ENCODE peak calls at places on chromosome X, in six cellular contexts. Z is H1, E is IMR-90, Q is neuronal stem cell, D is mesenchymal stem cell, V is trophoblast cell. P is an unnamed sample.
A peak's percentile ranks its signal among the peaks of the same experiment; 100 is the strongest.

GRCh38 chrX:48520455-48520854 is 1.2 kb upstream of the EBP start:
- DNase-seq in D (no peak), V (no peak), Z (no peak), E (no peak), Q (no peak), P (no peak)

GRCh38 chrX:39645059-39645895 is 452.5 kb downstream of the BCOR start:
- DNase-seq in Z (no peak), E (peak; percentile 59), V (no peak), D (peak; percentile 84), Q (no peak), P (no peak)

GRCh38 chrX:111492085-111492484 is 19.4 kb upstream of the SERTM2 start:
- DNase-seq in E (no peak), V (no peak), D (peak; percentile 36), Z (no peak), Q (no peak), P (no peak)

GRCh38 chrX:8289523-8289922 is 118.5 kb upstream of the VCX2 start:
- DNase-seq in Z (no peak), V (no peak), D (no peak), E (no peak), Q (no peak), P (no peak)

GRCh38 chrX:136417806-136418205 is 69.9 kb upstream of the BRS3 start:
- DNase-seq in D (no peak), E (no peak), Q (no peak), Z (no peak), V (no peak), P (no peak)

GRCh38 chrX:68018248-68019203 is 414.8 kb downstream of the OPHN1 start:
- DNase-seq in E (peak; percentile 32), Z (peak; percentile 65), D (peak; percentile 6), V (peak; percentile 6), Q (peak; percentile 2), P (peak; percentile 68)

GRCh38 chrX:81280148-81280547 is 78.2 kb downstream of the SH3BGRL start:
- DNase-seq in Q (no peak), Z (peak; percentile 51), V (no peak), E (no peak), D (no peak), P (peak; percentile 48)

GRCh38 chrX:131649741-131650140 is 105.9 kb downstream of the OR13H1 start:
- DNase-seq in Z (no peak), Q (no peak), V (no peak), D (no peak), E (no peak), P (no peak)

GRCh38 chrX:16836371-16836770 is 33.8 kb downstream of the RBBP7 start:
- DNase-seq in D (peak; percentile 37), Z (peak; percentile 53), Q (no peak), E (peak; percentile 13), V (peak; percentile 29), P (peak; percentile 77)

GRCh38 chrX:138128025-138128671 is 562.2 kb downstream of the ZIC3 start:
- DNase-seq in V (peak; percentile 1), Q (peak; percentile 38), D (peak; percentile 0), E (peak; percentile 11), Z (peak; percentile 46), P (peak; percentile 32)

GRCh38 chrX:149259241-149259640 is 245.9 kb downstream of the IDS start:
- DNase-seq in Z (no peak), Q (no peak), E (no peak), D (no peak), V (no peak), P (no peak)

GRCh38 chrX:110403839-110404238 is 45.2 kb downstream of the RTL9 start:
- DNase-seq in Z (no peak), V (peak; percentile 40), E (peak; percentile 78), Q (no peak), D (peak; percentile 74), P (no peak)

GRCh38 chrX:1281511-1281910 is 12.9 kb downstream of the CSF2RA start:
- DNase-seq in V (peak; percentile 47), E (peak; percentile 14), D (peak; percentile 74), Z (no peak), Q (no peak), P (no peak)

GRCh38 chrX:22135171-22135711 is 103.1 kb downstream of the PHEX start:
- DNase-seq in V (no peak), E (peak; percentile 45), Q (no peak), D (peak; percentile 56), Z (no peak), P (no peak)

GRCh38 chrX:154092371-154092770 is 5.1 kb downstream of the MECP2 start:
- DNase-seq in D (no peak), Z (no peak), Q (no peak), V (no peak), E (no peak), P (no peak)

GRCh38 chrX:50068293-50068568 is 132.6 kb downstream of the AKAP4 start:
- DNase-seq in Q (no peak), V (no peak), Z (no peak), D (no peak), E (no peak), P (no peak)

GRCh38 chrX:43743100-43743822 is 87.2 kb downstream of the MAOA start:
- DNase-seq in Q (no peak), D (no peak), V (no peak), E (no peak), Z (no peak), P (no peak)

GRCh38 chrX:39726810-39727209 is 370.9 kb downstream of the BCOR start:
- DNase-seq in E (peak; percentile 58), V (peak; percentile 3), Z (no peak), Q (no peak), D (peak; percentile 73), P (no peak)

GRCh38 chrX:2485789-2486345 is 14.9 kb downstream of the DHRSX start:
- DNase-seq in V (no peak), Q (no peak), Z (no peak), D (no peak), E (no peak), P (no peak)

GRCh38 chrX:154383359-154384283 is 4.5 kb downstream of the EMD start:
- DNase-seq in Q (no peak), D (no peak), Z (no peak), E (no peak), V (no peak), P (no peak)

GRCh38 chrX:1231850-1232505 is 19.5 kb upstream of the CRLF2 start:
- DNase-seq in Z (no peak), V (no peak), D (no peak), E (no peak), Q (no peak), P (no peak)

GRCh38 chrX:20029728-20030127 is 38.9 kb upstream of the BCLAF3 start:
- DNase-seq in Q (no peak), D (no peak), V (no peak), Z (no peak), E (no peak), P (no peak)

GRCh38 chrX:20442597-20442996 is 175.9 kb upstream of the RPS6KA3 start:
- DNase-seq in D (peak; percentile 72), V (peak; percentile 61), E (peak; percentile 76), Q (peak; percentile 67), Z (peak; percentile 76), P (peak; percentile 74)

GRCh38 chrX:119482497-119483480 is 14.5 kb downstream of the SLC25A5 start:
- DNase-seq in Q (no peak), E (peak; percentile 39), V (peak; percentile 80), Z (peak; percentile 78), D (peak; percentile 81), P (peak; percentile 76)

GRCh38 chrX:135373357-135373756 is 48.4 kb upstream of the SMIM10L2A start:
- DNase-seq in V (no peak), D (no peak), E (no peak), Q (no peak), Z (no peak), P (no peak)
- H3K14ac ChIP-seq in V (no peak overlapping the region), D (no peak overlapping the region), E (no peak overlapping the region), Q (no peak overlapping the region), Z (no peak overlapping the region), P (no peak overlapping the region)

DNA sequence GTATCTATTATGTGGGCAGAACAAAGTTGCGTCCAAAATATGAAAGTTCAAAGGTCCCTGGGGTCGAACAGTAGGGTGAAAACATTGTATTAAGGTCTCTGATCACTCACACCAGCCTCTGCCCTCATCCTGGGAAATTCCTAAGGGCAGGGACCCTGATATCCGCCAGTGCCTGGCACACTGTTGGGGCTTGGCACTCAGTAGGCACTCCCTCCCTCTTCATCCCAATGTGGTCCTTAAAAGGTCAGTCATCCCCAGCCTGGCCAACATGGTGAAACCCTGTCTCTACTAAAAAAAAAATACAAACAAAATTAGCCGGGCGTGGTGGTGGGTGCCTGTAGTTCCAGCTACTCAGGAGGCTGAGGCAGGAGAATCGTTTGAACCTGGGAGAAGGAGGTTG is 6.3 kb downstream of the NDUFB11 start:
- DNase-seq in Q (no peak), E (no peak), D (no peak), Z (no peak), V (no peak), P (no peak)
- H3K14ac ChIP-seq in Q (no peak overlapping the region), E (no peak overlapping the region), D (no peak overlapping the region), Z (no peak overlapping the region), V (no peak overlapping the region), P (no peak overlapping the region)

DNA sequence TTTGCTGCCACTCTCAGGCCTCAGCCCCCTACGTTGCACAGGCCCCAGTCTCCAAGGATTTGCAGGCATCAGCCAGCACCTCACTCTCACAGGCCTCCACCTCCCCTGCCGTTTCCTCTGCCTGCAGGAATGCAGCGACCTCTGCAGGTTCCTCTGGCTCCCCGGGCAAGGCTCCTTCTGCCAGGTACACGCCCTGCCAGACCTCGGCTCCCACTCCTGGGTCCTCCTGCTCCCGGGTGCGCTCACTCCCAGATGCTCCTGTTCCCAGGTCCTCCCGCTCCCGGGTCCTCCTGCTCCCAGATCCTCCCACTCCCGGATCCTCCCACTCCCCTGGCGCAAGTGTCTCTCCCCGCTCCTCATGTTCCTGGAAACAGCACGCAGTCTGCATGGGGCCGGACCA is 144.4 kb upstream of the RADX start:
- DNase-seq in D (no peak), Z (peak; percentile 57), E (no peak), Q (no peak), V (no peak), P (peak; percentile 64)
- H3K14ac ChIP-seq in D (no peak overlapping the region), Z (no peak overlapping the region), E (no peak overlapping the region), Q (no peak overlapping the region), V (no peak overlapping the region), P (no peak overlapping the region)

GRCh38 chrX:10077425-10078188 is 79.2 kb upstream of the CLCN4 start:
- DNase-seq in E (peak; percentile 83), D (peak; percentile 82), Z (no peak), Q (no peak), V (no peak), P (no peak)

GRCh38 chrX:10078266-10078665 is 78.5 kb upstream of the CLCN4 start:
- DNase-seq in Q (no peak), V (no peak), Z (no peak), D (no peak), E (no peak), P (no peak)

GRCh38 chrX:10083809-10084208 is 73.0 kb upstream of the CLCN4 start:
- DNase-seq in Z (no peak), D (no peak), V (no peak), Q (no peak), E (no peak), P (no peak)

GRCh38 chrX:10076765-10077164 is 80.0 kb upstream of the CLCN4 start:
- DNase-seq in V (no peak), D (no peak), E (no peak), Q (no peak), Z (no peak), P (no peak)

DNA sequence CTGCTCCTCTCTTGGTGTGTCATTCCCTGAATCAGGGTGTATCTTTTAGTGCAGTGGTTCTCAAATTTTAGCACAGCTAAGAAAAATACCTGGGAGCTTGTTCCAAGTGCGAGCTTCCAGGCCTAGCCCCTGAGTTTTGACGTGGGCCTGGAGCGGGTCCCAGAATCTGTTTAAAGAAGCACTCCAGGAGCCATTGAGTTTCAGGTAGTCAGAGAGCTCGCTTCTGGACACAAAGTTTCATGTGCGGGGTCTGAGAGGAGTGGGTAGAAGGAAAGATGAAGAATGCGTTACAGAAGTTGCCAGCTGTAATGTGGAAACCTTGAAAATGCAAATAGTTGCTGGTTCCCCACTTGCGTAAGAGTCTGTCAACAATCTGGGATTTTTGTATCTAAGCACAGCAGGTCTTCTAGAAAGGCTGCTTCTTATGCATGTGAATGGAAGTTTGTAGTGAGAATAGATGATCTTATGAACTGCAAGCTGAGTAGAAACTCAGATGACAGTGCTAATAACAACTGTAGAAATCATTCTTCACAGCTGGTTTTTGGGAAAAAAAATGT is 77.5 kb upstream of the CLCN4 start:
- DNase-seq in E (peak; percentile 11), Z (no peak), D (peak; percentile 26), V (no peak), Q (no peak), P (no peak)
- H3K14ac ChIP-seq in E (no peak overlapping the region), Z (no peak overlapping the region), D (no peak overlapping the region), V (no peak overlapping the region), Q (no peak overlapping the region), P (no peak overlapping the region)